ENCODE peak calls at places on chromosomes 11 and 22, in nine cellular contexts. K, I, L, S, C, U, D, G and B are unnamed samples.

GRCh38 chr22:39917776-39918493 is 17.1 kb downstream of the GRAP2 start:
- DNase-seq in C (no peak), U (no peak), K (no peak), S (no peak), L (peak; percentile 12), G (no peak), D (no peak), I (no peak), B (no peak)

GRCh38 chr22:32904044-32904443 is 102.5 kb downstream of the TIMP3 start:
- DNase-seq in K (no peak), S (no peak), I (no peak), U (peak; percentile 42), G (no peak), C (no peak), L (peak; percentile 44), D (no peak), B (no peak)

GRCh38 chr11:73141031-73141308 is 1.1 kb downstream of the FCHSD2 start:
- DNase-seq in G (peak; percentile 60), I (peak; percentile 77), K (no peak), C (peak; percentile 72), L (peak; percentile 14), S (peak; percentile 66), U (no peak), D (no peak), B (no peak)

GRCh38 chr11:91742155-91742554 is 482.5 kb upstream of the FAT3 start:
- DNase-seq in K (no peak), I (no peak), S (no peak), L (no peak), U (no peak), D (no peak), G (no peak), C (no peak), B (no peak)

GRCh38 chr11:44943696-44944095 is 7.0 kb downstream of the TP53I11 start:
- DNase-seq in D (no peak), L (no peak), C (no peak), U (no peak), K (no peak), S (no peak), I (no peak), G (no peak), B (no peak)

GRCh38 chr11:13117344-13117743 is 108.2 kb downstream of the RASSF10 start:
- DNase-seq in L (no peak), S (no peak), I (no peak), G (no peak), C (no peak), K (no peak), D (no peak), U (no peak), B (no peak)

GRCh38 chr22:42436402-42436801 is 4.2 kb upstream of the NFAM1 start:
- DNase-seq in L (no peak), G (no peak), D (no peak), S (no peak), K (no peak), U (no peak), I (no peak), C (no peak), B (no peak)

GRCh38 chr11:66159585-66159984 is 89.5 kb downstream of the PACS1 start:
- DNase-seq in I (no peak), K (no peak), D (no peak), L (no peak), U (no peak), C (no peak), S (no peak), G (no peak), B (no peak)

GRCh38 chr22:35191412-35191811 is 65.9 kb upstream of the HMGXB4 start:
- DNase-seq in I (no peak), G (no peak), C (no peak), D (peak; percentile 86), U (no peak), K (no peak), L (peak; percentile 30), S (no peak), B (no peak)

GRCh38 chr22:25564979-25565677 is 653 bp downstream of the GRK3 start:
- DNase-seq in D (peak; percentile 47), U (no peak), L (no peak), K (no peak), G (no peak), S (peak; percentile 76), I (peak; percentile 81), C (peak; percentile 69), B (no peak)

GRCh38 chr11:69874178-69874983 is 55.2 kb upstream of the FGF3 start:
- DNase-seq in S (no peak), K (no peak), C (peak; percentile 44), G (no peak), L (no peak), D (no peak), I (no peak), U (no peak), B (no peak)

GRCh38 chr11:69873166-69874077 is 54.2 kb upstream of the FGF3 start:
- DNase-seq in G (no peak), K (no peak), S (no peak), U (no peak), D (no peak), I (no peak), L (no peak), C (no peak), B (no peak)

GRCh38 chr11:69877235-69877634 is 58.0 kb upstream of the FGF3 start:
- DNase-seq in G (peak; percentile 23), I (peak; percentile 38), S (peak; percentile 33), C (peak; percentile 50), L (no peak), D (no peak), U (no peak), K (no peak), B (no peak)

GRCh38 chr11:69876013-69876412 is 56.8 kb upstream of the FGF3 start:
- DNase-seq in S (peak; percentile 33), U (no peak), D (no peak), L (no peak), G (no peak), I (peak; percentile 45), K (no peak), C (peak; percentile 25), B (no peak)

DNA sequence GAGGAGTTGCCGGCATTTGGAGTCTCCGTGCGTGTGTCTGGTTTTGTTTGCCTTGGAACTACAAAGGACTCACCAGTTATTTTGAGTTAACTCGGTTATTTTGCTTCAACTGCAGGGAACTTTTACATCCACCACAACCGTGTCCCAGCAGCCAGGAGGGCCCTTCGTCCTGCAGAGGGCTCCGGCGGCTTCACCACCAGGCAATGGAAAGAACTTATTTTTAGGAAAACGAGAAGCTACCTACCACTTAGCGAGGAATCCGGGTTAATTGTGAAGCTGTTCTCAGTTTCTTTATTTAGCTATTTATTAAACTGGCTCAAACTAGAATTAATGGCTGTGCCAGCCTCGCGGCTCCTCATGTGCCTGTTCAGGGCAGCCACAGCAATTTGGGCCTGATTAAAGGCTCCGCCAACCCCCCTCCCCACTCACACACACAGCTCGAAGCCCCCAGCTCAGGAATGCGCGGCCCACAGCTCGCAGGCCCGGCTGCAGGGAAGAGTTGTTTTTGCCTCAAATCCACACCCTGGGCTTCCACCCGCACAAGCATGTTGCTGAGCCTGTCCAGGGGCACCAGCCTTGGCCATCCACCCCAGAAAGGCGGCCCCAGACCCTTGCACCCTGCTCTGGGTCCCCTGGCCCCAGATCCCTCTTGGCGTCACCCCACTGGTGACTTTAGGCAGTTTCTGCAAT is 55.9 kb upstream of the FGF3 start:
- DNase-seq in I (peak; percentile 46), D (no peak), G (no peak), C (peak; percentile 44), L (no peak), U (no peak), S (peak; percentile 28), K (no peak), B (no peak)
- TF ChIP-seq CTCF in I (no peak), D (no peak), G (no peak), C (no peak), L (no peak), U (no peak), S (no peak), K (no peak), B (no peak)

GRCh38 chr22:36470162-36470993 is 11.1 kb downstream of the TXN2 start:
- DNase-seq in D (peak; percentile 86), S (peak; percentile 79), U (peak; percentile 85), K (peak; percentile 73), I (peak; percentile 91), G (peak; percentile 87), L (peak; percentile 87), C (peak; percentile 83), B (no peak)

GRCh38 chr22:36471341-36471821 is 10.1 kb downstream of the TXN2 start:
- DNase-seq in C (no peak), S (no peak), G (no peak), L (peak; percentile 75), U (peak; percentile 59), K (no peak), D (no peak), I (no peak), B (no peak)

GRCh38 chr22:36469094-36469710 is 12.2 kb downstream of the TXN2 start:
- DNase-seq in C (no peak), D (no peak), K (no peak), U (no peak), S (no peak), G (no peak), I (no peak), L (no peak), B (no peak)

GRCh38 chr22:36472689-36473088 is 8.8 kb downstream of the TXN2 start:
- DNase-seq in G (no peak), C (no peak), K (no peak), S (no peak), U (no peak), I (no peak), L (no peak), D (no peak), B (no peak)

DNA sequence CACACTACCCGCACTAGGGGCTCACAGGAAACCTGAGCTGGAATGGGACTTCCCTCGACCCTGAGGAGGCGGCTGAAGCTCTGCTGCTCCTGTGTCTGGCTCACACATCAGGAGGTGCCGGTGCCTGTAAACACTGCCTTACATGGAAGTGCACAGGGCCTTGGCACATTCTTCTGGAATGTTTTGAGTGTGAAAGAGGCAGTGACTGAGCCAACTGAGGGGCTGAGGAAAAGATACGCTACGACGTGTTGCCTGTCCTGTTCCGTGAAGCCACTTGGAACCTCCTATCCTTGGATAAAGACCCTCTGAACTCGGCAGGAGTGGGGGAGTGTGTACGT is 10.5 kb downstream of the TXN2 start:
- DNase-seq in K (no peak), L (peak; percentile 24), C (no peak), D (no peak), U (peak; percentile 43), G (no peak), I (no peak), S (no peak), B (no peak)
- H3K4me3 ChIP-seq in K (no peak overlapping the region), L (no peak overlapping the region), C (no peak overlapping the region), D (no peak overlapping the region), U (no peak overlapping the region), G (no peak overlapping the region), I (no peak overlapping the region), S (no peak overlapping the region), B (no peak overlapping the region)

GRCh38 chr22:27723150-27723549 is 78.4 kb downstream of the MN1 start:
- DNase-seq in D (no peak), G (no peak), U (no peak), I (no peak), L (no peak), S (no peak), C (no peak), K (no peak), B (no peak)
- TF ChIP-seq CTCF in D (no peak), G (peak; percentile 14), U (no peak), I (no peak), L (no peak), S (no peak), C (peak; percentile 8), K (no peak), B (no peak)

GRCh38 chr11:118340437-118340836 is 2.1 kb downstream of the CD3D start:
- DNase-seq in C (no peak), I (no peak), S (no peak), G (no peak), K (no peak), U (no peak), D (no peak), L (no peak), B (no peak)
- H3K4me3 ChIP-seq in C (no peak overlapping the region), I (no peak overlapping the region), S (no peak overlapping the region), G (no peak overlapping the region), K (peak overlapping the region; percentile 92), U (no peak overlapping the region), D (no peak overlapping the region), L (no peak overlapping the region), B (no peak overlapping the region)